ENCODE peak calls at places on chromosomes 7 and 10, in five cellular contexts. One of them, this sample, is unnamed.

GRCh38 chr7:142867097-142867378 is 12.2 kb downstream of the EPHB6 start:
- DNase-seq in left lung: no peak
- DNase-seq in GM12865: no peak
- DNase-seq in HFF-Myc: no peak
- DNase-seq in A549: no peak
- DNase-seq in this sample: no peak

GRCh38 chr7:50467817-50468610 is 17.9 kb upstream of the FIGNL1 start:
- DNase-seq in left lung: peak
- DNase-seq in GM12865: peak
- DNase-seq in HFF-Myc: peak
- DNase-seq in A549: peak
- DNase-seq in this sample: peak

GRCh38 chr7:105589221-105590077 is 8.2 kb upstream of the EFCAB10 start:
- DNase-seq in left lung: no peak
- DNase-seq in GM12865: peak
- DNase-seq in HFF-Myc: peak
- DNase-seq in A549: peak
- DNase-seq in this sample: no peak

GRCh38 chr10:110629680-110630191 is 14.4 kb upstream of the RBM20 start:
- DNase-seq in left lung: no peak
- DNase-seq in GM12865: no peak
- DNase-seq in HFF-Myc: no peak
- DNase-seq in A549: no peak
- DNase-seq in this sample: no peak

GRCh38 chr10:130941886-130942285 is 369.6 kb downstream of the TCERG1L start:
- DNase-seq in left lung: no peak
- DNase-seq in GM12865: no peak
- DNase-seq in HFF-Myc: no peak
- DNase-seq in A549: no peak
- DNase-seq in this sample: no peak

GRCh38 chr7:7294914-7295313 is 112.6 kb downstream of the C1GALT1 start:
- DNase-seq in left lung: no peak
- DNase-seq in GM12865: no peak
- DNase-seq in HFF-Myc: no peak
- DNase-seq in A549: no peak
- DNase-seq in this sample: no peak

GRCh38 chr7:95335093-95335492 is 10.8 kb upstream of the PON1 start:
- DNase-seq in left lung: no peak
- DNase-seq in GM12865: no peak
- DNase-seq in HFF-Myc: no peak
- DNase-seq in A549: no peak
- DNase-seq in this sample: no peak

GRCh38 chr7:76403780-76404494 is 5.6 kb downstream of the SSC4D start:
- DNase-seq in left lung: no peak
- DNase-seq in GM12865: no peak
- DNase-seq in HFF-Myc: no peak
- DNase-seq in A549: no peak
- DNase-seq in this sample: peak

GRCh38 chr10:8064436-8064835 is 9.9 kb downstream of the GATA3 start:
- DNase-seq in left lung: no peak
- DNase-seq in GM12865: no peak
- DNase-seq in HFF-Myc: no peak
- DNase-seq in A549: no peak
- DNase-seq in this sample: no peak

GRCh38 chr10:49686651-49687050 is 7.2 kb downstream of the C10orf53 start:
- DNase-seq in left lung: no peak
- DNase-seq in GM12865: no peak
- DNase-seq in HFF-Myc: no peak
- DNase-seq in A549: no peak
- DNase-seq in this sample: no peak

GRCh38 chr10:71698737-71699136 is 20.8 kb downstream of the C10orf105 start:
- DNase-seq in left lung: no peak
- DNase-seq in GM12865: no peak
- DNase-seq in HFF-Myc: no peak
- DNase-seq in A549: no peak
- DNase-seq in this sample: no peak

GRCh38 chr7:142303650-142304049 is 45.8 kb upstream of the PRSS58 start:
- DNase-seq in left lung: no peak
- DNase-seq in GM12865: peak
- DNase-seq in HFF-Myc: no peak
- DNase-seq in A549: no peak
- DNase-seq in this sample: no peak

GRCh38 chr10:97411411-97411810 is 10.3 kb upstream of the RRP12 start:
- DNase-seq in left lung: no peak
- DNase-seq in GM12865: no peak
- DNase-seq in HFF-Myc: no peak
- DNase-seq in A549: no peak
- DNase-seq in this sample: no peak

GRCh38 chr10:34106356-34106885 is 708.7 kb downstream of the PARD3 start:
- DNase-seq in left lung: no peak
- DNase-seq in GM12865: no peak
- DNase-seq in HFF-Myc: no peak
- DNase-seq in A549: no peak
- DNase-seq in this sample: no peak

GRCh38 chr10:132876967-132877366 is 65.4 kb downstream of the CFAP46 start:
- DNase-seq in left lung: peak
- DNase-seq in GM12865: no peak
- DNase-seq in HFF-Myc: no peak
- DNase-seq in A549: no peak
- DNase-seq in this sample: no peak

GRCh38 chr7:117698018-117698417 is 175.2 kb downstream of the CTTNBP2 start:
- DNase-seq in left lung: no peak
- DNase-seq in GM12865: no peak
- DNase-seq in HFF-Myc: no peak
- DNase-seq in A549: no peak
- DNase-seq in this sample: no peak

DNA sequence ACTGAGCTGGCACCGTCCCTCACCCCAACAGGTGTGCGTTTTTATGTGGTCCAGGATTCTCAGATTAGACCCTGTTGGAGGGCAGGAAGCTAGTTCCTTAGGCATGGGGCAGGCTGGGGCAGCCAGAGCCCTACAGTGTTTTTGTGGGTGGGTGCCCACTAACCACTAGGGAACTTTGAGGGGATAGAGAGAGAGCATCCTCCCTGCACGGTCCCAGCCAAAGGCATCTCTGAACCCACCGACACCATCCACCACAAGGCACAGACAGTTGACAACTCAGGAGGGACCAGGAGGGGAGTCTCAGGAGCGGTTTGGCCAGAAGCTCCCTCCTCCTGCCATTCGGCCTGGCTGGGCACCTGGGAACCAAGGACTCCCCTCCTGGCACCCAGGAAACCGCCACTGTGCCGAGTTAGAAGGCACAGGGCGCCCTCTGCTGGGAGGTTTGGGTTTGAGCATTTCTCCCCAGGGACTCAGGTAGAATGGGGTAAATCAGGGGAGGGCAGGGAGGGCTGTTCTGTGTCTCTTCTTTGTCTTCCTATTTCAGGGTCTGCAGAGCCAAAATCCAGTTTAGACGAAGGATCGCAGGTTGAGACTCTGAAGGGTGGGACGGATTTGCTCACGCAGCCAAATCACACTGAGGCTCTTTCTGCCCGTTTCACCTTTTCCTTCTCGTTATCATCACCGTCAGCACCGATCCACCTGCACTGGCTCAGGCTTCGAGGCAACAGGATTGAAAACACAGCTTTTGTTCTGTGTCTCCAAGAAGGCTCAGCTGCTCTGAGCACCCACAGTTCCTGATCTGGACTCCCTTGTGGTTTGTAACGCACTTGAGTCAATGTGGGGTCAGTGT is 84.8 kb upstream of the COL13A1 start:
- DNase-seq in left lung: no peak
- DNase-seq in GM12865: peak
- DNase-seq in HFF-Myc: no peak
- DNase-seq in A549: peak
- DNase-seq in this sample: no peak
- TF ChIP-seq CTCF in left lung: peak
- TF ChIP-seq CTCF in GM12865: peak
- TF ChIP-seq CTCF in HFF-Myc: peak
- TF ChIP-seq CTCF in A549: peak
- TF ChIP-seq CTCF in this sample: peak

GRCh38 chr7:36119005-36119711 is 33.9 kb upstream of the EEPD1 start:
- DNase-seq in left lung: no peak
- DNase-seq in GM12865: no peak
- DNase-seq in HFF-Myc: peak
- DNase-seq in A549: no peak
- DNase-seq in this sample: peak
- TF ChIP-seq CTCF in left lung: no peak
- TF ChIP-seq CTCF in GM12865: no peak
- TF ChIP-seq CTCF in HFF-Myc: no peak
- TF ChIP-seq CTCF in A549: no peak
- TF ChIP-seq CTCF in this sample: no peak

DNA sequence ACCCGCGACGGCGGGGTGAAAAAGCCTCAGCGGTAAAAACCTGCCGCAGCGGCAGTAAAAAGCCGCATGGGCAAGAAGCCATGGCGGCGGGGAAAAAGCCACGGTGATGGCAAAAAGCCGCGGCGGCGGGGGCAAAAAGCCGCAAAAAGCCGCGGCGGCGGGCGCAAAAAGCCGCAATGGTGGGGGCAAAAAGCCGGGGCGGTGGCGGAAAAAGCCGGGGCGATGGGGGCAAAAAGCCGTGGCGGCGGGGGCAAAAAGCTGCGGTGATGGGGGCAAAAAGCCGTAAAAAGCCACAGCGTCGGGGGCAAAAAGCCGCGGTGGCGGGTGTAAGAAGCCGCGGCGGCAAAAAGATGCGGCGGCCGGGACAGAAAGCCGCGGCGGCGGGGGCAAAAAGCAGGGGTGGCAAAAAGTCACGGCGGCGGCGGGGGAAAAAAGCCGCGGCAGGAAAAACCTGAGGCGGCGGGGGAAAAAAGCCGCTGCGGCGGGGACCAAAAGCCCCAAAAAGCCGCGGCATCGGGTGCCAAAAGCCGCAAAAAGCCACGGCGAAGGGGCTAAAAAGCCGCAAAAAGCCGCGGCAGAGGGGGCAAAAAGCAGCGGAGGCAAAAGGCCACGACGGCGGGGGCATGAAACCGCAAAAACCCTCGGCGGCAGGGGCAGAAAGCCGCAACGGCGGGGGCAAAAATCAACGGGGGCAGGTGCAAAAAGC is 488.5 kb downstream of the ZNF33B start:
- DNase-seq in left lung: no peak
- DNase-seq in GM12865: no peak
- DNase-seq in HFF-Myc: no peak
- DNase-seq in A549: no peak
- DNase-seq in this sample: no peak
- TF ChIP-seq CTCF in left lung: no peak
- TF ChIP-seq CTCF in GM12865: no peak
- TF ChIP-seq CTCF in HFF-Myc: no peak
- TF ChIP-seq CTCF in A549: no peak
- TF ChIP-seq CTCF in this sample: no peak

DNA sequence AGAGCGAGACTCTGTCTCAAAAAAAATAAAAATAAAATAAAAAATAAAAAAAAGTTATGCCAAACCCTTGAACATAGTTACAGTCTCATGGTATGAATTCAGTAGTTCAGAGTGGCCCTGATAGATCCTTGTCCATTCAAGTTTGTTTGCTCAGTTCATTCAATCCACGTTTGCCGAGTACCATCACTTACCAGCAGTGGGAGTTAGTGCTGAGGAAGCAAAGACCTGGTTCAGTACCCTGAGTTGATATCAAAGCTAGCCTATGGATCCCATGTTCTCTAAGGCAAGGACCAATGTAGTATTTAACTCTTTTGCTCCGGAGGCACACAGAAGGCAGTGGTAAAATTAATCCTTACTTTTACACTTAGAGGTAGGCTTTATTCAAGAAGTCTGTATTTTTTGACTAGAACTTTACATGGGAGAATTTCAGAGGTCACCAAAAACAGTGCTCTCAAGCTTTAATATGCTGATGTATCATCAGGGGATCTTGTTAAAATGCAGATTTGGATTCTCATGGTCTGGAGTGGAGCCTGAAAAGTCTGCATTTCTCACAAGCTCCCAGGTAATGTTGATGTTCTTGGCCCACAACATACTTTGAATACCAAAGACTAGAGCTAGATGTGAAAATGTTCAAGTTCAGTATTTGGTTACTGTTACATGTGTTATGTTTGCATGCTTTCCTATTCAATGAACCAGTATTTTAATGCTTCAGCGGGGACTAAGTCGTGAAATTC is 38.1 kb upstream of the HBP1 start:
- DNase-seq in left lung: no peak
- DNase-seq in GM12865: no peak
- DNase-seq in HFF-Myc: no peak
- DNase-seq in A549: peak
- DNase-seq in this sample: no peak
- TF ChIP-seq CTCF in left lung: no peak
- TF ChIP-seq CTCF in GM12865: peak
- TF ChIP-seq CTCF in HFF-Myc: peak
- TF ChIP-seq CTCF in A549: no peak
- TF ChIP-seq CTCF in this sample: no peak

GRCh38 chr7:93231799-93232672 is at the start of gene VPS50:
- DNase-seq in left lung: peak
- DNase-seq in GM12865: peak
- DNase-seq in HFF-Myc: peak
- DNase-seq in A549: peak
- DNase-seq in this sample: peak
- TF ChIP-seq CTCF in left lung: no peak
- TF ChIP-seq CTCF in GM12865: no peak
- TF ChIP-seq CTCF in HFF-Myc: no peak
- TF ChIP-seq CTCF in A549: no peak
- TF ChIP-seq CTCF in this sample: no peak